ENCODE peak calls at places on chromosomes 7 and 10, in ten cellular contexts. I is BJ, J is lower lobe of right lung, T is RWPE2, P is IMR-90, R is choroid plexus epithelial cell, B is cardiac fibroblast, N is suprapubic skin, Z is PC-9, K is heart right ventricle. S is an unnamed sample.

GRCh38 chr10:21352886-21353285 is 172.6 kb downstream of the SKIDA1 start:
- DNase-seq in R (no peak), N (no peak), B (no peak), J (no peak), T (no peak), P (no peak), Z (no peak), I (no peak), K (no peak), S (no peak)

GRCh38 chr10:50990568-50991495 is 83.5 kb upstream of the PRKG1 start:
- DNase-seq in T (no peak), I (peak; percentile 55), P (peak; percentile 95), Z (no peak), B (peak; percentile 92), N (no peak), K (peak; percentile 65), J (peak; percentile 48), R (peak; percentile 94), S (no peak)

GRCh38 chr10:54441286-54441685 is 359.7 kb downstream of the PCDH15 start:
- DNase-seq in I (no peak), R (peak; percentile 0), P (no peak), N (no peak), K (no peak), Z (no peak), T (no peak), B (no peak), J (no peak), S (no peak)

GRCh38 chr7:112184455-112184854 is 21.7 kb downstream of the DOCK4 start:
- DNase-seq in T (no peak), I (no peak), B (no peak), K (no peak), P (no peak), R (no peak), J (no peak), Z (no peak), N (no peak), S (no peak)

GRCh38 chr10:96345250-96345649 is 13.6 kb downstream of the OPALIN start:
- DNase-seq in I (no peak), B (no peak), J (no peak), N (no peak), K (no peak), R (no peak), P (no peak), T (no peak), Z (no peak), S (no peak)

GRCh38 chr7:20399516-20399915 is 68.8 kb downstream of the ITGB8 start:
- DNase-seq in Z (no peak), J (no peak), R (no peak), I (no peak), B (no peak), P (peak; percentile 17), N (no peak), K (no peak), T (no peak), S (no peak)

GRCh38 chr7:94511763-94512162 is 2.2 kb downstream of the CASD1 start:
- DNase-seq in P (peak; percentile 13), Z (no peak), T (no peak), I (no peak), R (peak; percentile 5), N (no peak), B (no peak), J (no peak), K (no peak), S (no peak)

GRCh38 chr10:132022241-132022640 is 40.5 kb upstream of the BNIP3 start:
- DNase-seq in J (no peak), T (no peak), P (no peak), N (no peak), I (no peak), B (no peak), R (no peak), K (no peak), Z (no peak), S (no peak)

GRCh38 chr10:129580010-129580409 is 113.0 kb downstream of the MGMT start:
- DNase-seq in J (no peak), I (no peak), B (no peak), R (no peak), P (no peak), T (no peak), K (no peak), Z (no peak), N (no peak), S (no peak)

GRCh38 chr10:96370575-96371157 is 11.9 kb upstream of the OPALIN start:
- DNase-seq in I (no peak), Z (peak; percentile 44), P (peak; percentile 17), K (peak; percentile 32), B (peak; percentile 50), T (no peak), J (no peak), N (no peak), R (peak; percentile 60), S (no peak)

GRCh38 chr7:51256916-51257315 is 59.7 kb downstream of the COBL start:
- DNase-seq in T (no peak), B (no peak), P (no peak), R (no peak), K (no peak), I (no peak), Z (no peak), N (no peak), J (no peak), S (no peak)

GRCh38 chr10:122422266-122422980 is 32.0 kb upstream of the ARMS2 start:
- DNase-seq in P (no peak), T (no peak), K (no peak), Z (no peak), I (no peak), B (no peak), J (no peak), R (no peak), N (no peak), S (no peak)

DNA sequence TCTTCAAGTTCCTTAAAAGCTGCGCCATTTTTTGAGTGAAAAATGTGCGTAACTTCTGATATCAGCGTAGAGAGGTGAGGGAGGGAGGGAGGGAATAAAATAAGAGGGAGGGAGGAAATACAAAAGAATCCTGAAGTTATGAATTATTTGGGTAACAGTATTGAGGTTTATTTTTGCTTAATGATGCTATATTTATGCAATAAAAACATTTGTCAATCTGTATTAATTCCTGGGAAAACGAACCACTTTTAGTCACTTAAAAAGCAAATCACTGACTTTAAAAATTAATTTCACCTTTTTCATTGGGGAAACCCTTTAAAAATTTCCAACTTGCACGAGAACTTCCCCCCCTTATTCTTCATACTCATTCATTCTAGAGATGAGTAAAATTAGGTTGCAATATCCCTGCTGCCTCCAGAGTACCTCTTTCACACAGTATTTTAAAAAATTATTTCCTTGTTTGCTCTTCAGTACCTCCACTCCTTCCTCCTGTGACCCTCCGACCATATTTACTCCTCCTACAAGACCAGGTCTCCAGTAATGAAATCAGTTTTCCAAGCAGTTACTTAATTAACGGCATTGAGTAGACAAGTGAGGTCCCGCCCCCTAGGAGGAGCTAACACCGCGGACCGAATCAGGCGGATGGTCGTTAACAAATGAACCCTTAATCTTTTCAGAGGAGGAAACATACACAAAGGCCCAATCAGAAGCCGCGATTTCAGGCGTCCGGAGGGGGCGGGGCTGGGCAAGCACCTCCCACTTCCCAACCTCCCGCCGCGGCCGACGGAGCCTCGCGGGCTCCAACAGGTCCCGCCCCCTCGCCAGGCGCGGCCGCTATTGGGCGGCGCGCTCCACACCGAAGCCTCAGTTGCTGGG is 521 bp upstream of the TRIM24 start:
- DNase-seq in K (peak; percentile 97), I (peak; percentile 88), N (peak; percentile 98), Z (peak; percentile 99), J (peak; percentile 98), P (no peak), T (peak; percentile 94), R (peak; percentile 99), B (peak; percentile 99), S (peak; percentile 94)
- H3K4me3 ChIP-seq in K (peak overlapping the region; percentile 93), I (peak overlapping the region; percentile 44), N (peak overlapping the region; percentile 88), Z (peak overlapping the region; percentile 53), J (peak overlapping the region; percentile 86), P (peak overlapping the region; percentile 61), T (peak overlapping the region; percentile 29), R (peak overlapping the region; percentile 66), B (peak overlapping the region; percentile 14), S (peak overlapping the region; percentile 48)

DNA sequence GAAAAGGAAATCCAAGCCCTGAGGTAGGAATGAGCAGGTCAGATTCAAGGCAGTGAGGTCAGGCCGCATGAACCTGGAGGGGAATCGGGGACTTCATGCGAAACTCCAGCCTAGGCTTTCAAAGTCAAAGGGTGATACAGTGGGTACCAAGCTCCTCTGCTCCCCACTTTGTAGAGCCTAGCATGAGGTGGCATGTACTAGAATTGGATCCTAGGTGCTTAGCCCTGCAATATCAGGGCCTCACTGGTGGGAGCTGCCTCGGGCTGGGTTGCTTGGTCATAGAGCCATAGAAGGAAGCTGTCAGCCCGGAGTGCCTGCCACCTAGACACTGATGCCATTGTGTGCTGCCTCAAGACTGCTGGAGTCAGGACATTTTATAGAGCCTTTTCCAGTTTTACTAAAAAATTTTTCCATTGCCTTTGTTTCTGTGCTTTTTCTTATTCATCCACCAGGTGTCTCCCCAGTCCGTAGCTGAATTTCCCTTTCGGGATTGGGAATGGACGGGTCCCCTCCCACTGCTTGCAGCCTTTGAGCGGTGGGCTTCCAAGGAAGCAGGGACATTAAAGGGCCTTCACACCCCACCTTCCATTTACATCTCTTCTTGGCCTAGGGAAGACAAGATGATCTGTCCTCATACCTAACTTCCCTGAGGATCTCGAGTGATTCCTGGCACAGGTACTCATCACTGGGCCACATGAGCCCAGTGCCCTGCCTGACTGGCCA is 5.5 kb upstream of the LZTS2 start:
- DNase-seq in J (no peak), T (no peak), N (no peak), I (no peak), B (peak; percentile 58), P (peak; percentile 45), K (no peak), Z (no peak), R (peak; percentile 58), S (no peak)
- TF ChIP-seq CTCF in J (peak; percentile 57), T (peak; percentile 79), N (no peak), I (peak; percentile 72), B (peak; percentile 64), P (peak; percentile 89), K (peak; percentile 74), Z (peak; percentile 65), R (peak; percentile 78), S (peak; percentile 34)

GRCh38 chr7:117068511-117069155 is 115.3 kb downstream of the ST7 start:
- DNase-seq in J (no peak), I (no peak), R (no peak), B (no peak), T (no peak), K (no peak), Z (no peak), N (no peak), P (no peak), S (no peak)
- H3K4me3 ChIP-seq in J (no peak overlapping the region), I (no peak overlapping the region), R (no peak overlapping the region), B (no peak overlapping the region), T (no peak overlapping the region), K (no peak overlapping the region), Z (no peak overlapping the region), N (no peak overlapping the region), P (no peak overlapping the region), S (no peak overlapping the region)

DNA sequence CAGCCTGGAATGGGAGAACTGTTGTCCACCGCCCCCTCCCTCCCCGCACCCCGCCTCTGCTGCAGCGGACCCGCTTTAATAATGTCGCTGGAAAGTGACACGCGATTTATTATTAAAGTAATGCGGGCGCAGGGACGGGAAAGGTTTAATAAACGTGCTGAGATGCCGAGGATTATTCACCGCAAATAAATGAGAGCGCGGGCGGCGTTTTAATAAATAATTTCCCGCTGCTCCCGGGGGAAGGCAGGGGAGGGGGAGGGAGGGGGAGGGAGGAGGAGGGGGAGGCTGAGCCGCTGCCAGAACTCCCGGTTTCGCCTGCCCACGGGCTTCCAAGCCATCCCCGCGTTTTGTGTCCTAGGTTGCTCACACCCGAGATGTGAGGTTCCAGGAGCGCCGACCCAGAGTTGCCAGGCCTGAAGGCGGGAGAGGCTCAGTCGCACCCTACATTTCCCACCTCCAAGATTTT is 5.1 kb downstream of the KAZALD1 start:
- DNase-seq in Z (peak; percentile 20), P (no peak), T (no peak), R (no peak), J (no peak), I (no peak), B (no peak), K (peak; percentile 28), N (no peak), S (no peak)
- TF ChIP-seq CTCF in Z (no peak), P (no peak), T (no peak), R (no peak), J (no peak), I (no peak), B (no peak), K (no peak), N (no peak), S (no peak)